ENCODE peak calls at places on chromosome 20, in nine cellular contexts. W is ascending aorta, G is ovary, M is lower leg skin, I is heart left ventricle, S is astrocyte of the spinal cord, O is PC-9, F is HL-60, C is AG10803. J is an unnamed sample.

GRCh38 chr20:3687655-3688054 is 5.8 kb upstream of the ADAM33 start:
- DNase-seq in W (no peak), G (no peak), M (no peak), I (no peak), S (peak; percentile 63), O (no peak), F (no peak), C (peak; percentile 79), J (peak; percentile 79)

GRCh38 chr20:17227199-17227535 is 327 bp downstream of the PCSK2 start:
- DNase-seq in W (no peak), G (peak; percentile 20), M (no peak), I (no peak), S (no peak), O (no peak), F (no peak), C (no peak), J (no peak)

GRCh38 chr20:7716286-7716972 is 223.8 kb downstream of the HAO1 start:
- DNase-seq in W (no peak), G (no peak), M (no peak), I (no peak), S (no peak), O (no peak), F (no peak), C (no peak), J (peak; percentile 50)

GRCh38 chr20:1827974-1828785 is 67.0 kb upstream of the SIRPA start:
- DNase-seq in W (no peak), G (no peak), M (peak; percentile 42), I (peak; percentile 69), S (no peak), O (peak; percentile 55), F (no peak), C (no peak), J (peak; percentile 68)

GRCh38 chr20:59010995-59011873 is 4.2 kb upstream of the CTSZ start:
- DNase-seq in W (peak; percentile 74), G (no peak), M (no peak), I (peak; percentile 56), S (peak; percentile 92), O (peak; percentile 90), F (no peak), C (peak; percentile 96), J (peak; percentile 92)

GRCh38 chr20:60695223-60695622 is 556.8 kb upstream of the CDH4 start:
- DNase-seq in W (no peak), G (no peak), M (no peak), I (no peak), S (peak; percentile 76), O (no peak), F (no peak), C (peak; percentile 93), J (peak; percentile 61)

GRCh38 chr20:53935353-53936084 is 134.9 kb downstream of the BCAS1 start:
- DNase-seq in W (no peak), G (no peak), M (no peak), I (no peak), S (no peak), O (no peak), F (no peak), C (no peak), J (no peak)

GRCh38 chr20:24686156-24686555 is 216.7 kb downstream of the SYNDIG1 start:
- DNase-seq in W (peak; percentile 37), G (no peak), M (no peak), I (no peak), S (no peak), O (no peak), F (no peak), C (no peak), J (no peak)

GRCh38 chr20:45373353-45374100 is 4.6 kb downstream of the TP53TG5 start:
- DNase-seq in W (peak; percentile 93), G (peak; percentile 88), M (peak; percentile 79), I (peak; percentile 92), S (peak; percentile 70), O (peak; percentile 87), F (no peak), C (peak; percentile 70), J (peak; percentile 86)

GRCh38 chr20:20002101-20002998 is 14.8 kb upstream of the NAA20 start:
- DNase-seq in W (no peak), G (no peak), M (no peak), I (no peak), S (no peak), O (no peak), F (no peak), C (no peak), J (peak; percentile 25)
- H3K4me3 ChIP-seq in W (no peak overlapping the region), G (no peak overlapping the region), M (no peak overlapping the region), I (no peak overlapping the region), S (no peak overlapping the region), O (no peak overlapping the region), F (no peak overlapping the region), C (no peak overlapping the region), J (no peak overlapping the region)

GRCh38 chr20:63050406-63050805 is 43.6 kb upstream of the BHLHE23 start:
- DNase-seq in W (no peak), G (no peak), M (no peak), I (no peak), S (no peak), O (no peak), F (no peak), C (no peak), J (no peak)

GRCh38 chr20:63049191-63049518 is 42.4 kb upstream of the BHLHE23 start:
- DNase-seq in W (no peak), G (no peak), M (no peak), I (no peak), S (no peak), O (no peak), F (no peak), C (no peak), J (no peak)

GRCh38 chr20:63048516-63049190 is 41.9 kb upstream of the BHLHE23 start:
- DNase-seq in W (no peak), G (no peak), M (no peak), I (no peak), S (no peak), O (no peak), F (no peak), C (no peak), J (no peak)

GRCh38 chr20:63051186-63051860 is 44.6 kb upstream of the BHLHE23 start:
- DNase-seq in W (no peak), G (no peak), M (no peak), I (no peak), S (no peak), O (no peak), F (no peak), C (no peak), J (no peak)

DNA sequence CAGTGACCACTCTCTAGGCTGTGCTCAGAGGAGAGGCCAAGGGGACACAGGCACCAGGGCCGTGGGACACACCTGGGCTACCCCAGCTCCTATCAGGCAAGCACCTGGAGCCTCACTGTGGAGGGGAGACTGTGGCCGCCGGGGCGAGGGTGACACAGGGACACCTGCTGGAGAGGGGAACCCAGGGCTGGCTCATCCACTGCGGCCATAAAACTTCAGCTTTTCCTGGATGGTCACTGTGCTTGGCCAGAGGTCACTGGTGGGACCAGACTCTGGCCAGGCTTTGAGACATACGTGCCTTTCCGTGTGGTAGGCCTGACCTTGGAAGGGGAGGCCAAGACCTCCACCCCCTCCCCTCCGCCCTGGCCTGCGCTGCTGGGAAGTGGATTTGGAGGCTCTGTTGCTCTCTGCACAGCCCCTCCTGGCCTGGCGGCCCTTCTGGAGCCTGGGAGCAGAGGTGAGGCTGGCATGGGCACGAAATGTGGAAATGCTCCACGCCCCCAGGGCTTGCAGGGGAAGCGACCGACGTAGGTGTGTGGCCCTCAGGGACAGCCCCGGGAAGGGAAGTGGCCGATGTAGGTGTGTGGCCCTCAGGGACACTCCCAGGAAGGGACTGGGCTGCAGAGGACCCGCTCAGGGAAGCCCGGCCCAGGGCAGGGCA is 42.9 kb upstream of the BHLHE23 start:
- DNase-seq in W (no peak), G (no peak), M (no peak), I (no peak), S (no peak), O (no peak), F (no peak), C (no peak), J (no peak)
- TF ChIP-seq CTCF in W (no peak), G (no peak), M (no peak), I (no peak), S (no peak), O (no peak), F (no peak), C (no peak), J (no peak)

GRCh38 chr20:23636182-23636907 is 1.4 kb downstream of the CST3 start:
- DNase-seq in W (no peak), G (no peak), M (no peak), I (no peak), S (no peak), O (no peak), F (no peak), C (no peak), J (no peak)
- H3K4me3 ChIP-seq in W (peak overlapping the region; percentile 89), G (peak overlapping the region; percentile 97), M (peak overlapping the region; percentile 90), I (peak overlapping the region; percentile 99), S (peak overlapping the region; percentile 65), O (peak overlapping the region; percentile 91), F (peak overlapping the region; percentile 68), C (peak overlapping the region; percentile 75), J (peak overlapping the region; percentile 81)

DNA sequence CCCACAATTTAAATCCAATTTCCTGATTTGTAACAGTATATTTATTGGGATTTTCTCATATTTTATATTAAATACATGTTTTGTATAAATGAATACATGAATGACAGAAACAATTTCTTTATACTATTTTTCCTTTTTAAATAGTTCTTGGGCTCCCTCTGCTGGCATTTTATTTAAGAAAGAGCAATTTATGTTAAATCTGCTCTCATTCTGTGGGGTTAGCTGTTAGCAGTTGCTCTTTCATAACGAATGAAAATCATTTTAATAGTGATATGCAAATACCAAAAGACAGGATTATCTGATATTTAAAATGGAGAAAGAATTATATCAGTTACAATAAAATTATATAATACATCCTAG is 118.3 kb downstream of the RALGAPA2 start:
- DNase-seq in W (no peak), G (no peak), M (no peak), I (no peak), S (peak; percentile 57), O (no peak), F (no peak), C (peak; percentile 43), J (peak; percentile 72)
- TF ChIP-seq CTCF in W (peak; percentile 11), G (peak; percentile 10), M (no peak), I (no peak), S (peak; percentile 41), O (peak; percentile 27), F (no peak), C (no peak), J (peak; percentile 31)

J was measured in cardiac fibroblast.